ENCODE peak calls at places on chromosomes 11 and 22, in seven cellular contexts. One of them, this sample, is unnamed.

GRCh38 chr11:67484847-67485311 is 2.1 kb downstream of the AIP start:
- DNase-seq in cardiac muscle cell: no peak
- DNase-seq in hippocampal formation: no peak
- DNase-seq in bronchial epithelial cell: no peak
- DNase-seq in HuH-7: no peak
- DNase-seq in H54: no peak
- DNase-seq in mesenchymal stem cell: no peak
- DNase-seq in this sample: no peak

GRCh38 chr22:21937821-21938070 is 14.9 kb downstream of the PPM1F start:
- DNase-seq in HuH-7: no peak
- DNase-seq in H54: no peak
- DNase-seq in mesenchymal stem cell: no peak
- DNase-seq in bronchial epithelial cell: peak; percentile 83
- DNase-seq in hippocampal formation: no peak
- DNase-seq in cardiac muscle cell: no peak
- DNase-seq in this sample: no peak

GRCh38 chr22:45231293-45231692 is 9.4 kb downstream of the KIAA0930 start:
- DNase-seq in H54: no peak
- DNase-seq in hippocampal formation: no peak
- DNase-seq in bronchial epithelial cell: peak; percentile 90
- DNase-seq in mesenchymal stem cell: no peak
- DNase-seq in cardiac muscle cell: no peak
- DNase-seq in HuH-7: no peak
- DNase-seq in this sample: no peak

GRCh38 chr11:66081505-66081904 is 11.4 kb downstream of the PACS1 start:
- DNase-seq in hippocampal formation: peak; percentile 30
- DNase-seq in mesenchymal stem cell: peak; percentile 42
- DNase-seq in H54: no peak
- DNase-seq in cardiac muscle cell: no peak
- DNase-seq in HuH-7: no peak
- DNase-seq in bronchial epithelial cell: peak; percentile 91
- DNase-seq in this sample: no peak

GRCh38 chr11:475941-476340 is 25.9 kb downstream of the PTDSS2 start:
- DNase-seq in cardiac muscle cell: no peak
- DNase-seq in H54: no peak
- DNase-seq in mesenchymal stem cell: no peak
- DNase-seq in HuH-7: no peak
- DNase-seq in bronchial epithelial cell: no peak
- DNase-seq in hippocampal formation: no peak
- DNase-seq in this sample: no peak

GRCh38 chr11:26227311-26227710 is 104.6 kb upstream of the ANO3 start:
- DNase-seq in mesenchymal stem cell: peak; percentile 83
- DNase-seq in hippocampal formation: peak; percentile 26
- DNase-seq in cardiac muscle cell: peak; percentile 2
- DNase-seq in bronchial epithelial cell: peak; percentile 99
- DNase-seq in HuH-7: peak; percentile 15
- DNase-seq in H54: peak; percentile 2
- DNase-seq in this sample: no peak

GRCh38 chr11:79564288-79564925 is 123.6 kb upstream of the TENM4 start:
- DNase-seq in cardiac muscle cell: no peak
- DNase-seq in H54: no peak
- DNase-seq in hippocampal formation: no peak
- DNase-seq in mesenchymal stem cell: no peak
- DNase-seq in HuH-7: no peak
- DNase-seq in bronchial epithelial cell: peak; percentile 8
- DNase-seq in this sample: no peak

GRCh38 chr11:31437742-31438435 is 68.2 kb downstream of the DNAJC24 start:
- DNase-seq in bronchial epithelial cell: peak; percentile 68
- DNase-seq in mesenchymal stem cell: peak; percentile 38
- DNase-seq in H54: no peak
- DNase-seq in HuH-7: no peak
- DNase-seq in hippocampal formation: no peak
- DNase-seq in cardiac muscle cell: no peak
- DNase-seq in this sample: no peak

GRCh38 chr11:69854719-69855118 is 35.5 kb upstream of the FGF3 start:
- DNase-seq in mesenchymal stem cell: peak; percentile 35
- DNase-seq in HuH-7: no peak
- DNase-seq in H54: peak; percentile 35
- DNase-seq in hippocampal formation: no peak
- DNase-seq in bronchial epithelial cell: peak; percentile 75
- DNase-seq in cardiac muscle cell: no peak
- DNase-seq in this sample: no peak

GRCh38 chr11:3121416-3121815 is 43.7 kb downstream of the OSBPL5 start:
- DNase-seq in mesenchymal stem cell: no peak
- DNase-seq in bronchial epithelial cell: no peak
- DNase-seq in cardiac muscle cell: no peak
- DNase-seq in hippocampal formation: no peak
- DNase-seq in H54: no peak
- DNase-seq in HuH-7: no peak
- DNase-seq in this sample: no peak

GRCh38 chr22:37816543-37817180 is 6.5 kb upstream of the GALR3 start:
- DNase-seq in hippocampal formation: no peak
- DNase-seq in HuH-7: no peak
- DNase-seq in mesenchymal stem cell: no peak
- DNase-seq in H54: no peak
- DNase-seq in cardiac muscle cell: no peak
- DNase-seq in bronchial epithelial cell: no peak
- DNase-seq in this sample: no peak

This sample was measured in amygdala.